ENCODE peak calls at places on chromosomes 16 and 17, in four cellular contexts. Z, Y, E and D are unnamed samples.

GRCh38 chr16:89360760-89361435 is 129.5 kb downstream of the ANKRD11 start:
- DNase-seq in E (no peak), Z (no peak), Y (no peak), D (no peak)

GRCh38 chr16:67150833-67151396 is at the start of gene B3GNT9:
- DNase-seq in Z (peak), Y (peak), E (peak), D (no peak)

GRCh38 chr16:4217246-4218131 is 24.4 kb downstream of the SRL start:
- DNase-seq in Z (no peak), Y (no peak), E (no peak), D (no peak)

GRCh38 chr17:10471853-10472252 is 2.5 kb upstream of the MYH4 start:
- DNase-seq in Z (no peak), Y (no peak), E (no peak), D (no peak)

GRCh38 chr17:73191443-73192218 is 1.2 kb upstream of the COG1 start:
- DNase-seq in E (peak), Y (peak), Z (peak), D (peak)

GRCh38 chr16:1895068-1895467 is 23.1 kb upstream of the MEIOB start:
- DNase-seq in Z (no peak), Y (no peak), E (no peak), D (no peak)

GRCh38 chr16:23424292-23424958 is 28.6 kb downstream of the COG7 start:
- DNase-seq in Z (peak), Y (no peak), E (no peak), D (no peak)

GRCh38 chr16:76385831-76386230 is 108.6 kb downstream of the CNTNAP4 start:
- DNase-seq in Z (no peak), Y (no peak), E (no peak), D (no peak)

GRCh38 chr16:76943936-76944335 is 247.1 kb upstream of the MON1B start:
- DNase-seq in E (no peak), Z (no peak), Y (no peak), D (no peak)

GRCh38 chr17:36623281-36623680 is 21.9 kb downstream of the MRM1 start:
- DNase-seq in Z (no peak), Y (no peak), E (no peak), D (no peak)

GRCh38 chr17:72297326-72298115 is 176.7 kb downstream of the SOX9 start:
- DNase-seq in Z (peak), E (no peak), Y (no peak), D (no peak)

GRCh38 chr17:31699281-31699680 is 159.8 kb downstream of the COPRS start:
- DNase-seq in E (no peak), Y (peak), Z (no peak), D (peak)

GRCh38 chr17:45137561-45138305 is 2.2 kb downstream of the ACBD4 start:
- DNase-seq in E (no peak), Y (no peak), Z (no peak), D (no peak)

GRCh38 chr17:83143817-83144231 is 64.4 kb downstream of the METRNL start:
- DNase-seq in Z (no peak), Y (no peak), E (no peak), D (no peak)

GRCh38 chr17:70107441-70107840 is 32.4 kb downstream of the KCNJ16 start:
- DNase-seq in E (no peak), Y (no peak), Z (no peak), D (no peak)

GRCh38 chr17:16304832-16305231 is 48.4 kb downstream of the CENPV start:
- DNase-seq in Z (no peak), E (peak), Y (no peak), D (no peak)

GRCh38 chr17:3475155-3475808 is 515 bp upstream of the ASPA start:
- DNase-seq in E (no peak), Z (no peak), Y (no peak), D (no peak)

GRCh38 chr17:9021158-9021984 is at the start of gene NTN1:
- DNase-seq in Y (peak), E (no peak), Z (no peak), D (no peak)
- TF ChIP-seq PHF8 in Y (no peak), E (no peak), Z (no peak), D (no peak)

GRCh38 chr16:30113031-30113710 is at the start of gene GDPD3:
- DNase-seq in Y (peak), Z (no peak), E (peak), D (no peak)
- TF ChIP-seq PHF8 in Y (peak), Z (no peak), E (no peak), D (no peak)

DNA sequence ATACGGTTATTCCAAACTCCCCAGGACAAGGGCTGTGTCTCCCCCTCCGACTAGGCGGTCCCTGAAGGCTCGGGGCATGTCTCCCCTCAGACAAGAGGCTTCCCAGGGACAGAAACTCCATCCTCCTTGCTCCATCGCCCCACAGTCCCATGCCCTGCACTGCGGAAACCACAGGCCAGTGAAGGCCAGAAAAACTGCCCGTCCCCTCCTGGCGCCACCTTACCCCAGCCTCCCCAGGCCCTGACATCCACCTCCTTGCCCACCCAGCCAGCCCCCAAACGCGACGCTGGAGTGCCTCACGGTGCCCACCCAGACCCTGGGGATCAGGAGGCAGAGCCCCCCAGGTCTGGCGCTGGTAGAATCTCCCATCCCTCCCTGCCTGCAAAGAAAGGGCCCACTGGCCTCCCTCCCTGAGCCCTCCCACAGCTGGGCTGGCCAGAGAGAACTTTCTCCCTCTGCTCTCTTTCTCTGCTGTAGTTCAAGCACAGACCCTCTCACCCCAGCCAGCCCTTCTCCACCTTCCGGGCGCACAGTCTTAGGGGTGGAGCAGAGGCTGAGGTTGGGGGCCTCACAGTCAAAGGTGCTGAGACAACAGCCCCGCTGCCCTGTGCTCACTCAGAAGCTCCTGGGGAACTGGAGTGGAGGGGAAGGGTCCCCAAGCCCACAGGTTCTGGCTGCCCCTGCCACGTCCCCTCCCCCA is 30.7 kb upstream of the KRT17 start:
- DNase-seq in Y (no peak), Z (no peak), E (no peak), D (no peak)
- TF ChIP-seq PHF8 in Y (no peak), Z (no peak), E (no peak), D (no peak)

GRCh38 chr17:219696-220095 is 38.2 kb upstream of the DOC2B start:
- DNase-seq in Y (no peak), Z (no peak), E (no peak), D (no peak)
- TF ChIP-seq PHF8 in Y (no peak), Z (no peak), E (no peak), D (no peak)

DNA sequence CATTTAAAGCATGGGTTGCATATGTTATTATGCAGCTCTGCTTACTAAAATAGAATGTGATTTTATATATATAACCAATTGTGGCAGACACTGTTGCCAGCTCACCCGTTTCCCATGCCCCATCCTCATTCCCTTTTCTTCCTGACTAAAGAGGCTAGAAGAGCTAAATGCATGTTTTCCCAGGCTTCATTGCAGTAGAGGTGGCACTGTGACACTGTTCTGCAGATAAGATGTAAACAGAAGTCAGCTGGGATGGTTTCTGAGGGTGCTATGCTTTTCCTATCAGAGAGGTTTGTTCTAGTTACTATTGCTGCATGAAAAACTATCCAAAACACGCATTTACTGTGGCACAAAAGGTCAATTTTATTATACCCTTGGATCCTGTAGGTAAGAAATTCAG is 5.7 kb upstream of the TOB1 start:
- DNase-seq in Z (no peak), Y (no peak), E (no peak), D (no peak)
- TF ChIP-seq PHF8 in Z (no peak), Y (no peak), E (no peak), D (no peak)